ENCODE peak calls at places on chromosome 7, in four cellular contexts. B is activated naive CD4-positive, alpha-beta T cell; N is foreskin fibroblast; V is HL-60. P is an unnamed sample.

GRCh38 chr7:142539901-142540300 is 209.4 kb upstream of the PRSS1 start:
- DNase-seq in V (no peak), N (peak; percentile 81), B (no peak), P (no peak)

GRCh38 chr7:133782470-133782869 is 344.7 kb upstream of the LRGUK start:
- DNase-seq in N (no peak), V (no peak), B (no peak), P (no peak)

GRCh38 chr7:55309040-55309991 is 55.8 kb upstream of the LANCL2 start:
- DNase-seq in N (no peak), V (peak; percentile 93), B (no peak), P (no peak)

GRCh38 chr7:98982686-98983085 is 104.4 kb downstream of the TRRAP start:
- DNase-seq in B (no peak), N (no peak), V (no peak), P (no peak)

GRCh38 chr7:150446288-150446938 is 4.0 kb upstream of the GIMAP8 start:
- DNase-seq in N (no peak), V (no peak), B (no peak), P (no peak)

GRCh38 chr7:101138149-101138870 is 11.4 kb downstream of the SERPINE1 start:
- DNase-seq in V (peak; percentile 93), B (peak; percentile 43), N (peak; percentile 98), P (peak; percentile 43)

GRCh38 chr7:31835471-31835870 is 148.5 kb downstream of the PPP1R17 start:
- DNase-seq in B (no peak), N (no peak), V (no peak), P (no peak)

GRCh38 chr7:103466814-103467213 is 20.8 kb upstream of the SLC26A5 start:
- DNase-seq in V (no peak), N (no peak), B (no peak), P (no peak)

GRCh38 chr7:157526604-157527003 is 189.8 kb downstream of the DNAJB6 start:
- DNase-seq in N (no peak), V (no peak), B (no peak), P (no peak)

GRCh38 chr7:158811461-158811860 is 17.8 kb downstream of the ESYT2 start:
- DNase-seq in B (no peak), V (peak; percentile 63), N (peak; percentile 68), P (no peak)

GRCh38 chr7:3309140-3309539 is 8.1 kb downstream of the SDK1 start:
- DNase-seq in N (peak; percentile 36), V (no peak), B (no peak), P (no peak)

GRCh38 chr7:27316311-27316710 is 73.7 kb downstream of the EVX1 start:
- DNase-seq in V (no peak), B (no peak), N (peak; percentile 13), P (no peak)

GRCh38 chr7:87380905-87381304 is 35.4 kb downstream of the CROT start:
- DNase-seq in V (no peak), N (no peak), B (no peak), P (no peak)

GRCh38 chr7:31448649-31449048 is 65.2 kb upstream of the ITPRID1 start:
- DNase-seq in V (no peak), B (no peak), N (no peak), P (no peak)

GRCh38 chr7:831596-832291 is 532 bp upstream of the SUN1 start:
- DNase-seq in B (no peak), V (no peak), N (peak; percentile 91), P (no peak)

GRCh38 chr7:106462365-106462859 is 177.6 kb upstream of the NAMPT start:
- DNase-seq in V (peak; percentile 50), B (no peak), N (peak; percentile 67), P (no peak)

GRCh38 chr7:159031750-159032149 is 112.9 kb downstream of the VIPR2 start:
- DNase-seq in N (no peak), V (no peak), B (no peak), P (no peak)

GRCh38 chr7:155506854-155507337 is 39.5 kb downstream of the CNPY1 start:
- DNase-seq in B (no peak), V (peak; percentile 9), N (peak; percentile 21), P (no peak)

GRCh38 chr7:108129018-108129965 is 869 bp downstream of the LAMB4 start:
- DNase-seq in V (no peak), B (no peak), N (no peak), P (no peak)

GRCh38 chr7:107692501-107692900 is 31.9 kb downstream of the SLC26A4 start:
- DNase-seq in N (peak; percentile 57), B (no peak), V (no peak), P (no peak)

GRCh38 chr7:45421826-45422225 is 152.3 kb upstream of the ADCY1 start:
- DNase-seq in V (no peak), N (peak; percentile 59), B (no peak), P (no peak)

GRCh38 chr7:157520249-157520648 is 183.4 kb downstream of the DNAJB6 start:
- DNase-seq in N (no peak), B (no peak), V (no peak), P (no peak)

GRCh38 chr7:159370-160270 is 32.8 kb upstream of the FAM20C start:
- DNase-seq in N (no peak), B (peak; percentile 10), V (no peak), P (no peak)

GRCh38 chr7:55214707-55215106 is 150.4 kb upstream of the LANCL2 start:
- DNase-seq in N (peak; percentile 53), B (no peak), V (no peak), P (no peak)

GRCh38 chr7:12699299-12699698 is 11.9 kb downstream of the ARL4A start:
- DNase-seq in N (no peak), V (no peak), B (no peak), P (no peak)

GRCh38 chr7:157291404-157292080 is 45.3 kb upstream of the DNAJB6 start:
- DNase-seq in V (no peak), B (no peak), N (no peak), P (no peak)

GRCh38 chr7:27179503-27180430 is 5.3 kb downstream of the HOXA11 start:
- DNase-seq in V (peak; percentile 53), N (peak; percentile 98), B (no peak), P (peak; percentile 88)